ENCODE peak calls at places on chromosomes 7 and 10, in six cellular contexts. E, J, T, Q, F and C are unnamed samples.

GRCh38 chr10:130559213-130559944 is 423.2 kb downstream of the GLRX3 start:
- DNase-seq in J (no peak), F (peak), T (no peak), E (no peak), Q (no peak), C (no peak)

GRCh38 chr7:140640727-140641531 is at the start of gene DENND2A:
- DNase-seq in E (peak), T (no peak), F (peak), J (no peak), Q (peak), C (peak)

GRCh38 chr7:152520861-152521302 is 85.1 kb upstream of the KMT2C start:
- DNase-seq in E (no peak), Q (no peak), J (no peak), T (no peak), F (no peak), C (no peak)

GRCh38 chr7:130415019-130415418 is 25.8 kb downstream of the CEP41 start:
- DNase-seq in F (no peak), T (no peak), Q (no peak), E (no peak), J (no peak), C (no peak)

GRCh38 chr10:54800677-54801480 is at the start of gene PCDH15:
- DNase-seq in F (peak), E (no peak), T (peak), J (peak), Q (peak), C (peak)

GRCh38 chr7:84091318-84091717 is 103.3 kb downstream of the SEMA3A start:
- DNase-seq in J (no peak), T (no peak), E (no peak), F (no peak), Q (no peak), C (no peak)

GRCh38 chr10:27912241-27912640 is 86.6 kb downstream of the ODAD2 start:
- DNase-seq in F (no peak), J (no peak), Q (no peak), E (no peak), T (no peak), C (no peak)

GRCh38 chr7:43693687-43694398 is 35.5 kb downstream of the COA1 start:
- DNase-seq in E (no peak), Q (no peak), F (no peak), T (peak), J (no peak), C (no peak)

GRCh38 chr7:49245062-49245461 is 320.7 kb downstream of the CDC14C start:
- DNase-seq in J (no peak), T (no peak), F (no peak), Q (no peak), E (no peak), C (peak)

GRCh38 chr7:110253083-110253482 is 837.8 kb upstream of the LRRN3 start:
- DNase-seq in Q (no peak), T (no peak), J (no peak), E (no peak), F (no peak), C (no peak)

GRCh38 chr7:157617401-157617800 is 280.6 kb downstream of the DNAJB6 start:
- DNase-seq in E (no peak), J (no peak), F (no peak), Q (no peak), T (no peak), C (no peak)

GRCh38 chr10:60384708-60385398 is 4.8 kb downstream of the ANK3 start:
- DNase-seq in T (no peak), F (no peak), Q (no peak), J (no peak), E (no peak), C (no peak)

GRCh38 chr10:12701696-12702095 is 299.8 kb downstream of the CCDC3 start:
- DNase-seq in E (no peak), Q (no peak), J (no peak), F (no peak), T (no peak), C (no peak)

GRCh38 chr10:95818663-95819062 is 62.7 kb downstream of the ENTPD1 start:
- DNase-seq in Q (no peak), T (peak), J (no peak), F (no peak), E (no peak), C (no peak)

GRCh38 chr10:129046074-129046681 is 420.9 kb upstream of the MGMT start:
- DNase-seq in F (no peak), E (no peak), Q (no peak), J (no peak), T (no peak), C (no peak)

GRCh38 chr10:31129261-31129660 is 97.6 kb upstream of the ZNF438 start:
- DNase-seq in J (no peak), Q (peak), F (peak), E (peak), T (no peak), C (peak)

GRCh38 chr10:108639010-108639409 is 1284.3 kb downstream of the XPNPEP1 start:
- DNase-seq in J (no peak), F (no peak), T (no peak), Q (no peak), E (no peak), C (no peak)

GRCh38 chr10:71468363-71469094 is 71.8 kb downstream of the CDH23 start:
- DNase-seq in J (no peak), T (no peak), E (no peak), F (no peak), Q (no peak), C (no peak)

GRCh38 chr7:19958309-19958896 is 185.0 kb upstream of the TMEM196 start:
- DNase-seq in E (no peak), T (peak), F (no peak), J (no peak), Q (no peak), C (no peak)

GRCh38 chr7:6395898-6396582 is 51.7 kb downstream of the DAGLB start:
- DNase-seq in E (no peak), J (no peak), F (no peak), Q (no peak), T (no peak), C (no peak)

GRCh38 chr10:123180101-123180500 is 25.9 kb downstream of the BUB3 start:
- DNase-seq in J (no peak), T (no peak), E (no peak), F (no peak), Q (no peak), C (no peak)

GRCh38 chr10:1643161-1643910 is 94.0 kb downstream of the ADARB2 start:
- DNase-seq in F (peak), Q (peak), E (peak), T (peak), J (peak), C (peak)

GRCh38 chr10:98055875-98056516 is 25.6 kb upstream of the CRTAC1 start:
- DNase-seq in Q (peak), F (peak), T (no peak), J (no peak), E (peak), C (peak)

GRCh38 chr7:106279425-106280182 is 5.2 kb downstream of the NAMPT start:
- DNase-seq in F (no peak), T (no peak), Q (no peak), E (peak), J (no peak), C (no peak)
- TF ChIP-seq CREB1 in F (no peak), T (no peak), Q (no peak), E (no peak), J (no peak), C (no peak)

GRCh38 chr10:132872658-132873057 is 69.7 kb downstream of the CFAP46 start:
- DNase-seq in J (no peak), Q (peak), F (no peak), T (no peak), E (no peak), C (no peak)

GRCh38 chr10:132869621-132870020 is 72.7 kb downstream of the CFAP46 start:
- DNase-seq in F (no peak), T (no peak), Q (peak), E (no peak), J (no peak), C (no peak)

GRCh38 chr10:132867801-132868644 is 74.3 kb downstream of the CFAP46 start:
- DNase-seq in J (no peak), T (no peak), E (no peak), F (no peak), Q (peak), C (no peak)

GRCh38 chr10:132868995-132869394 is 73.4 kb downstream of the CFAP46 start:
- DNase-seq in T (no peak), J (no peak), F (no peak), E (no peak), Q (peak), C (no peak)

DNA sequence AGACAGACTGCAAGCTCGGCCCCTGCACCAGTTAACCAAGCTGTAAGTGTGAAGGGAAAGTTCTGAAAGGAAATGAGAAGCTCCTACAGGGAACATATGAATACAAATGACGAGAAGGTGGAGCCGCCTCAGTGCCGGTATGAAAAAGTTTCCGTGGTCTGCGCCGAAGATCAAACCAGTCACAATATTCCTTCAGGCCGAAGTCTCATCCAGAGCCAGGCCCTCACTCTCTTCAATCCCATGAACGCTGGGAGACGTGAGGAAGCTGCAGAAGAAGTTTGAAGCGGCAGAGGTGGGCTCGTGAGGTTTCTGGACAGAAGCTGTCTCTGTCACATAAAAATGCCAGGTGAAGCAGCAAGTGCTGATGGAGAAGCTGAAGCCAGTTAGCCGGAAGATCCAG is 71.9 kb downstream of the CFAP46 start:
- DNase-seq in Q (peak), J (no peak), T (no peak), E (no peak), F (no peak), C (no peak)
- TF ChIP-seq CREB1 in Q (no peak), J (no peak), T (no peak), E (no peak), F (no peak), C (no peak)

DNA sequence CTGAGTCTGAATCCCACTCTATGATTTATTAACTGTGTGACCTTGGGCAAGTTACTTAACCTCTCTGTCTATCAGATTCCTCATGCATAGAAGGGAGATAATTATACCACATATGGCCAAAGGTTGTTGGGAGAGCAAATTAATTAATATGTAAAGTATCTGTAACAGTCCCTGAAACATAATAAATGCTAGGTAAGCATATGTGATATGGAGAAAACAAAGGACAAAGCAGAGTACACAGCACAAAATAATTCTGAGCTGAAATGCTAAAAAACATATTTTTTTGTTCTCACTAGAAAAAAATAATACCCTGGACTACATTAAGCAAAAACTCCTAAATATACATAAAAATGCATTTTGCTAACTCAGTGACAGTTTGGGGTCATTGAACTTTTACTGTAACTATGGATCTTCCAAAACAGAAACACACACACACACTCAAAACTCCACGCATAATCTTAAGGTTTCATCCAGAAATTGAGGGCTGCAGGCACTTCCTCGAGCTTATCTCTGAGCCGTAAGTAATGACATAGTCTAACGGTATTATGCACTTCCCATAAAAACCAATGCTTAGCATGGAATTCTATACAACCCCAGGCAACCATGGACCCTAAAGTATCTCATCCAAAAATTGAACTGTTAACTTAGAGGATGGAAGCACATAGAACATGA is 201.7 kb upstream of the PTN start:
- DNase-seq in F (no peak), Q (no peak), E (no peak), J (no peak), T (peak), C (no peak)
- TF ChIP-seq CREB1 in F (no peak), Q (no peak), E (no peak), J (no peak), T (no peak), C (no peak)

GRCh38 chr10:8112230-8112915 is 57.9 kb downstream of the GATA3 start:
- DNase-seq in E (no peak), Q (no peak), J (no peak), F (no peak), T (no peak), C (no peak)
- TF ChIP-seq CREB1 in E (no peak), Q (no peak), J (no peak), F (no peak), T (no peak), C (no peak)